ENCODE peak calls at places on chromosomes 2 and 18, in six cellular contexts. O, E, F, X, G and B are unnamed samples.
A peak's percentile ranks its signal among the peaks of the same experiment; 100 is the strongest.

GRCh38 chr18:48314694-48315093 is 94.5 kb downstream of the ZBTB7C start:
- DNase-seq in X (no peak), E (no peak), G (no peak), O (no peak), F (no peak), B (no peak)

GRCh38 chr2:30308280-30308679 is 76.9 kb downstream of the LBH start:
- DNase-seq in O (no peak), F (no peak), G (no peak), X (no peak), E (no peak), B (no peak)

GRCh38 chr2:75500633-75501032 is 60.1 kb downstream of the EVA1A start:
- DNase-seq in E (no peak), G (no peak), O (peak; percentile 54), F (no peak), X (no peak), B (no peak)

GRCh38 chr2:9092383-9093282 is 89.1 kb upstream of the MBOAT2 start:
- DNase-seq in X (no peak), O (no peak), G (no peak), F (no peak), E (peak; percentile 59), B (peak; percentile 34)

GRCh38 chr18:43277164-43277600 is at the start of gene SYT4:
- DNase-seq in X (no peak), O (peak; percentile 7), F (no peak), G (peak; percentile 54), E (no peak), B (no peak)

GRCh38 chr2:5494212-5494611 is 198.0 kb upstream of the SOX11 start:
- DNase-seq in G (no peak), E (no peak), F (no peak), O (no peak), X (no peak), B (no peak)

GRCh38 chr2:239521518-239521815 is 120.6 kb upstream of the HDAC4 start:
- DNase-seq in E (no peak), G (no peak), F (no peak), O (no peak), X (no peak), B (no peak)

GRCh38 chr2:235533616-235534385 is 40.0 kb downstream of the AGAP1 start:
- DNase-seq in G (no peak), F (no peak), O (no peak), E (no peak), X (no peak), B (no peak)

GRCh38 chr2:96499061-96499960 is 5.8 kb downstream of the NEURL3 start:
- DNase-seq in X (no peak), F (no peak), E (no peak), G (no peak), O (no peak), B (no peak)

GRCh38 chr2:119136093-119136492 is 22.5 kb downstream of the C1QL2 start:
- DNase-seq in O (no peak), F (no peak), G (no peak), X (no peak), E (no peak), B (no peak)

GRCh38 chr2:65349863-65350262 is 82.5 kb downstream of the SPRED2 start:
- DNase-seq in F (no peak), O (peak; percentile 86), G (no peak), E (no peak), X (no peak), B (no peak)

GRCh38 chr2:196504788-196505187 is 134.7 kb upstream of the CCDC150 start:
- DNase-seq in G (no peak), X (no peak), E (peak; percentile 24), O (no peak), F (no peak), B (no peak)

GRCh38 chr2:15359716-15360531 is 201.2 kb downstream of the NBAS start:
- DNase-seq in X (no peak), E (no peak), O (peak; percentile 93), G (no peak), F (no peak), B (no peak)

GRCh38 chr2:135974036-135974435 is 11.4 kb downstream of the DARS1 start:
- DNase-seq in E (no peak), G (no peak), O (no peak), F (no peak), X (no peak), B (no peak)